ENCODE peak calls at places on chromosomes 1 and 21, in seven cellular contexts. D is K562, L is HCT116, A is H1, G is GM12878, R is Panc1, E is HepG2. N is an unnamed sample.

GRCh38 chr21:34351786-34352241 is 12.0 kb upstream of the KCNE2 start:
- DNase-seq in E (peak), R (no peak), G (peak), D (peak), A (no peak), L (peak), N (peak)

GRCh38 chr1:187871177-187871576 is 1042.4 kb downstream of the PLA2G4A start:
- DNase-seq in A (no peak), D (no peak), R (no peak), L (no peak), E (no peak), G (no peak), N (peak)

GRCh38 chr1:230537456-230537855 is 104.8 kb upstream of the COG2 start:
- DNase-seq in E (no peak), R (no peak), D (peak), L (no peak), G (no peak), A (peak), N (no peak)

GRCh38 chr1:245837741-245838140 is 669.3 kb downstream of the SMYD3 start:
- DNase-seq in E (no peak), G (no peak), R (no peak), A (no peak), L (no peak), D (no peak), N (no peak)

GRCh38 chr1:12604114-12604874 is 13.7 kb downstream of the DHRS3 start:
- DNase-seq in E (peak), G (no peak), L (peak), A (no peak), D (peak), R (peak), N (peak)

GRCh38 chr21:20882462-20883415 is 115.5 kb upstream of the NCAM2 start:
- DNase-seq in G (no peak), D (peak), A (peak), R (peak), E (no peak), L (peak), N (peak)

GRCh38 chr21:46060596-46061061 is 37.3 kb upstream of the COL6A2 start:
- DNase-seq in A (no peak), E (no peak), D (no peak), L (no peak), R (no peak), G (no peak), N (no peak)

GRCh38 chr1:162062542-162063015 is 6.9 kb upstream of the NOS1AP start:
- DNase-seq in L (no peak), G (no peak), A (no peak), D (no peak), R (no peak), E (no peak), N (peak)

GRCh38 chr1:24089743-24090555 is 22.0 kb downstream of the MYOM3 start:
- DNase-seq in R (no peak), G (no peak), D (no peak), A (no peak), L (no peak), E (no peak), N (no peak)

GRCh38 chr1:112762541-112763141 is 47.5 kb upstream of the PPM1J start:
- DNase-seq in G (no peak), A (no peak), R (no peak), L (no peak), D (no peak), E (no peak), N (no peak)

GRCh38 chr21:45334134-45334533 is 46.4 kb upstream of the POFUT2 start:
- DNase-seq in G (no peak), L (no peak), R (no peak), A (no peak), E (no peak), D (no peak), N (no peak)

GRCh38 chr1:84253041-84253440 is 48.5 kb upstream of the SAMD13 start:
- DNase-seq in G (no peak), A (no peak), E (no peak), D (no peak), L (no peak), R (no peak), N (no peak)

GRCh38 chr1:247857069-247857985 is at the start of gene TRIM58:
- DNase-seq in E (no peak), D (peak), L (no peak), A (peak), G (no peak), R (no peak), N (peak)

GRCh38 chr1:40256401-40257084 is 1.5 kb upstream of the ZMPSTE24 start:
- DNase-seq in D (no peak), R (no peak), L (no peak), E (no peak), A (no peak), G (no peak), N (no peak)

GRCh38 chr1:25523512-25523911 is 19.9 kb upstream of the LDLRAP1 start:
- DNase-seq in D (peak), E (no peak), L (no peak), R (no peak), A (peak), G (no peak), N (peak)

GRCh38 chr21:14273736-14274538 is 58.0 kb downstream of the RBM11 start:
- DNase-seq in D (peak), L (no peak), R (no peak), A (peak), G (no peak), E (no peak), N (no peak)

GRCh38 chr1:197998110-197998509 is 80.9 kb downstream of the LHX9 start:
- DNase-seq in A (peak), L (no peak), G (no peak), E (no peak), D (no peak), R (no peak), N (no peak)
- TF ChIP-seq SIN3A in A (no peak), L (no peak), G (no peak), E (no peak), D (no peak), R (no peak), N (no peak)

DNA sequence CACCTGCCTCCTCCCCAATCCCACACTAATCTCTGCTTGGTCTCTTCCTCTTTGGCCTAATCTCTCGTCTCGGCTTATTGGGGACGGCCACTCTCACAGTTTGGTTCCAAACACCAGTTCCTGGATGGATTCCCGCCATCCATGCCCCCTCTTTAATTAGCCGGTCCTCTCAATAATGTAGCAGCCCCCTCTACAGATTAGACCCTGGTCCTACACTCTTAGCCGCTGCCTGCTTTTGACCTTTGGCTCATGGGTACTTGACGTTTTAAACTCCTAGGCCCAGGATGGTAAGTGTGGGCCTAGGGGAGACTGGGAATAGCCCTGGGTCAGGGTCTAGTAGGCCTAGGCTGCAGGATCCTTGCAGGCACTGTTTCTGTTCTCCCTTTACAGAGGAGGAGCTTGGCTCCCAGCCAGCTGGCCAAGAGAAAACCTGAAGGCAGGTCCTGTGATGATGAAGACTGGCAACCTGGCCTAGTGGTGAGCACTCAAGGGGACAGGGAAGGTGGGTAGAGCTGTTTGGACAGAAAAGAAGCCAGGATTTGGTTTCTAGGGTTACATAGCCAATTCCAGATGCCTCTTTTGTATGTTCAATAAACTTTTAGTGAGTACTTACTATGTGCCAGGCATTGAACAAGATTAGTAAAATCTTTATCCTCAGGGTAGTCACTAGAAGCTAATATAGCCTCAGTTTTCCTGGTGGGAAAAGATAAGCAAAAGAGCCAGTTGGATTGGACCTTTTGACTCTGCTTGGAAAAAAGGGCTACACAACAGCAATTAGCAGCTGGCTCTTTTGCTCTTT is 758 bp downstream of the RAD54L start:
- DNase-seq in R (no peak), A (peak), D (peak), E (peak), G (no peak), L (peak), N (peak)
- TF ChIP-seq SIN3A in R (no peak), A (peak), D (no peak), E (no peak), G (no peak), L (no peak), N (no peak)

DNA sequence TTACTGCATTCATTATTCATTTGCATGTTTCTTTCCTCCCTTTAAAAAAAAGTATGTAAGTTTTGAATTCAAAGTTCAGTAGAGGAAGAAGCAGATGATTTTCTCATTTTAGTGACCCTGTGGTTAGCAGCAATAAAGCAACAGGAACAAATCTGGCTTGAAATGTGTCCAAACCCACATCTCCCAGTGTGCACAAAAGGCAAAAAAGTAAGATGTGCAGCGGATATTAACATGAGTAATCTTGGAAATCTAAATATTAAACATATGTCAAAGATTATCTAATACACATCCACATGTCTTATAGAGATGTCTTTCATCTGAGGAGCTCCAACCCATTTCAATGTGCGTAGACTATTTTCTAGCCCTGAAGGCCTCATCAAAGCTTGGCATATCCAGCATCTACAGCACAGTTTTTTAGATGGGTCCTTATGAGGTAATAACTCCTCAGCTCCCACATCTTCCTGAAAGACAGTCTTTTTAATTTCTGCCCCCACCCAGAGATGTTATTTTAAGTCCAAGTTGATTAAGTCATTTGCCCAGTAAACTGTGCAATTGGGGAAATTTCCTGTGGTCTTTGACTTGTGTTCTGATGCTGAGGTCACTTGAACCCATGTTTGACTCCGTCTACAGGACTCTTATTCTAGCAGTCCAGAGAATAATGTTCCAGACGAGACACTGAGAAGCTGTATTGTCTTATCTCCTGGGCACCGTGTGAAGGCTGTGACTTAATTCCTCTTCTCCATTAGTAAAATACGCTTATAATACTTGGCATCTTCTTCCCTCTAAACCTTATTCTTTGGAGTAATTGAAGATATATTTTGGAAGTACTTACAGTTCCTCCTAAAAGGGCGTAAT is 73.7 kb downstream of the LMO4 start:
- DNase-seq in L (no peak), E (no peak), R (no peak), G (no peak), D (no peak), A (no peak), N (no peak)
- TF ChIP-seq SIN3A in L (no peak), E (no peak), R (no peak), G (no peak), D (no peak), A (no peak), N (no peak)

GRCh38 chr1:32928285-32928684 is 27.1 kb upstream of the TMEM54 start:
- DNase-seq in R (no peak), G (no peak), E (no peak), A (no peak), D (no peak), L (no peak), N (no peak)

GRCh38 chr1:32926562-32926961 is 25.4 kb upstream of the TMEM54 start:
- DNase-seq in L (no peak), A (no peak), G (no peak), R (no peak), D (no peak), E (no peak), N (no peak)

GRCh38 chr1:32927441-32927840 is 26.3 kb upstream of the TMEM54 start:
- DNase-seq in L (no peak), D (no peak), G (no peak), E (no peak), R (no peak), A (no peak), N (no peak)

GRCh38 chr1:32925360-32926142 is 24.4 kb upstream of the TMEM54 start:
- DNase-seq in L (no peak), R (no peak), E (peak), G (no peak), A (peak), D (no peak), N (peak)

DNA sequence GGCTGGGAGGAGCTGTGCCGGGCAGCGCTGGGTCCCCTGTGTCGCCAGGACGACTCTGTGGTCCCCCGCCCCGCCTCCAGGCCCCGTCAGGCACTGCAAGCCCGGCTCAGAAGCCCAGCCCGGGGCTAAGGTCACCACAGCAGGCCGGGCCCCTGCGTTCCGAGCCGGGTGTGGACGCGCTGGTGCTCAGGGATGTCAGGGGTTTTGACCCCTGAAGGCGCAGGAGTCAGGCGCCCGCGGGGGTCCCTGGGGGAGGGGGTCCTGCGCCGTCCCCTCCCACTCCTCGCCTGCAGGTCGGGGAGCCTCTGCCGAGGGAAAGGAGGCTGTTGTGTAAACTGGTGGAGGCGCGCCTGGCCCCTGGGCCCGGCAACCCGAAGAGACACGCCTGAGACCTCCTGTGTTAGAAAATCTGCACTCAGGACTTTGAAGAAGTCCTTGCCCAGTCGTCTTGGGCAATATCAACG is 23.7 kb upstream of the TMEM54 start:
- DNase-seq in E (peak), R (no peak), G (no peak), A (peak), L (no peak), D (peak), N (no peak)
- TF ChIP-seq SIN3A in E (no peak), R (no peak), G (no peak), A (no peak), L (no peak), D (no peak), N (no peak)

GRCh38 chr1:211741116-211741515 is 65.7 kb upstream of the NEK2 start:
- DNase-seq in A (no peak), D (no peak), R (no peak), E (no peak), L (no peak), G (no peak), N (no peak)
- TF ChIP-seq SIN3A in A (no peak), D (no peak), R (no peak), E (no peak), L (no peak), G (no peak), N (no peak)

GRCh38 chr1:221810406-221810805 is 68.5 kb upstream of the DUSP10 start:
- DNase-seq in R (no peak), L (no peak), E (no peak), G (no peak), A (no peak), D (no peak), N (no peak)
- TF ChIP-seq SIN3A in R (no peak), L (no peak), E (no peak), G (no peak), A (no peak), D (no peak), N (no peak)

DNA sequence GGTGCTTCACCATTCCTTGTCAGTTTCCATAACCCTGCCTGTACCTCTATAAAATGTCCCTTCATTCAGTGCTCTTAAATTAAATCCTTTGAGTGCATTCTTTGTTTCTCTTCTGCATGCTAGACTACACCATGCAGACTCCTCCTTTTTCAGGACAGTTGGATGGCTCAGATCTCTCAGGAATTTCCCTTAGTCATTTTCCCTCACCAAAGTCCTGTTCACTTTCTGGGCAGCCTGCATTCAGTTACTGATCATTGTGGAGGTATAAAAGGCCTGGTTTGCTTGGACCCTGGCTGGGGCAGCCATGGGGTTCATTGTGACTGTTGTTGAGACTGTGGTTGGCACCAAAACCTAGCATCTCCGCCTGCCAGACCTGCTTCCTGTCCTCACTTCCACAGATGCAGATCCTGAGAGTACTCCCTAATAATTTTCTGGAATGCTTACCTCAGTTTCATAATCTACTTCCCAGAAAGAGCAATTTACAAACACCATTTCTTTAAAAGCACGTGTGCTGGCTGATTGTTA is 88.4 kb downstream of the PDE4B start:
- DNase-seq in D (no peak), E (no peak), L (no peak), A (no peak), R (no peak), G (no peak), N (no peak)
- TF ChIP-seq SIN3A in D (no peak), E (no peak), L (no peak), A (no peak), R (no peak), G (no peak), N (no peak)

DNA sequence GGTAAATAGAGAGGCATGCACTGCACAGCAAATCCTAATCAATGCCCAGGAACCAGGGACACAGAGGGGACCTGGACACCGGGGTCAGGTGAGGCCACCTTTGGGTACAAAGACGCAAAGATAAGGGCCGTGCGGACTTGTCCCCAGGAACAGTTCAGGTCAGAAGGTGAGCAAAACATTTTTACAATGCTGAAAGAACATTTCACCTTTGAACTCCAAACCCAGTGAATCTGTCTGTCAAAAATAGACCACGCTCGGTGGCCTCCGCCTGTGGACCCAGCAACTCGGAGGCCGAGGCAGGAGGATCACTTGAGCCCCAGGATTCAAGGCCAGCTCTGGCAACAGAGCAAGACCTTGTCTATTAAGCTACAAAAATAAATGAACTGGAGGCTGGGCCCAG is 15.2 kb downstream of the TNFRSF14 start:
- DNase-seq in E (no peak), A (no peak), D (no peak), L (no peak), R (no peak), G (no peak), N (no peak)
- TF ChIP-seq SIN3A in E (no peak), A (no peak), D (no peak), L (no peak), R (no peak), G (no peak), N (no peak)

GRCh38 chr1:29669912-29670311 is 433.6 kb downstream of the PTPRU start:
- DNase-seq in E (no peak), A (no peak), R (no peak), G (no peak), L (no peak), D (no peak), N (no peak)
- TF ChIP-seq SIN3A in E (no peak), A (no peak), R (no peak), G (no peak), L (no peak), D (no peak), N (no peak)

GRCh38 chr1:91884459-91885290 is 1.3 kb downstream of the TGFBR3 start:
- DNase-seq in A (peak), E (peak), L (no peak), D (peak), G (no peak), R (no peak), N (peak)
- TF ChIP-seq SIN3A in A (no peak), E (no peak), L (no peak), D (no peak), G (no peak), R (no peak), N (no peak)